ENCODE peak calls at places on chromosomes 3 and 15, in four cellular contexts. One of them, this sample, is unnamed.

GRCh38 chr3:72887723-72888545 is at the start of gene GXYLT2:
- DNase-seq in HepG2: peak; percentile 48
- DNase-seq in K562: peak; percentile 63
- DNase-seq in GM12878: no peak
- DNase-seq in this sample: peak; percentile 58

GRCh38 chr3:169668957-169669681 is 5.6 kb upstream of the MECOM start:
- DNase-seq in GM12878: no peak
- DNase-seq in HepG2: peak; percentile 29
- DNase-seq in K562: peak; percentile 47
- DNase-seq in this sample: peak; percentile 59

GRCh38 chr15:59157840-59158700 is 48.6 kb upstream of the LDHAL6B start:
- DNase-seq in K562: no peak
- DNase-seq in HepG2: no peak
- DNase-seq in GM12878: no peak
- DNase-seq in this sample: no peak

GRCh38 chr15:76012021-76012551 is at the start of gene NRG4:
- DNase-seq in K562: no peak
- DNase-seq in GM12878: no peak
- DNase-seq in HepG2: no peak
- DNase-seq in this sample: peak; percentile 37

GRCh38 chr3:52117537-52117936 is 36.7 kb downstream of the POC1A start:
- DNase-seq in HepG2: no peak
- DNase-seq in GM12878: no peak
- DNase-seq in K562: no peak
- DNase-seq in this sample: no peak

GRCh38 chr3:123658118-123658859 is 73.4 kb upstream of the HACD2 start:
- DNase-seq in K562: no peak
- DNase-seq in GM12878: no peak
- DNase-seq in HepG2: no peak
- DNase-seq in this sample: no peak

GRCh38 chr3:31546152-31546551 is 13.4 kb downstream of the STT3B start:
- DNase-seq in GM12878: no peak
- DNase-seq in HepG2: no peak
- DNase-seq in K562: no peak
- DNase-seq in this sample: no peak

GRCh38 chr3:15983232-15983631 is 185.5 kb upstream of the ANKRD28 start:
- DNase-seq in GM12878: no peak
- DNase-seq in HepG2: no peak
- DNase-seq in K562: no peak
- DNase-seq in this sample: no peak

GRCh38 chr3:144663456-144664063 is 691.9 kb downstream of the DIPK2A start:
- DNase-seq in GM12878: no peak
- DNase-seq in K562: no peak
- DNase-seq in HepG2: no peak
- DNase-seq in this sample: no peak

GRCh38 chr15:58241872-58242271 is 103.7 kb downstream of the AQP9 start:
- DNase-seq in GM12878: no peak
- DNase-seq in K562: no peak
- DNase-seq in HepG2: no peak
- DNase-seq in this sample: no peak

GRCh38 chr15:78615151-78615589 is 5.6 kb downstream of the CHRNA3 start:
- DNase-seq in GM12878: no peak
- DNase-seq in K562: no peak
- DNase-seq in HepG2: no peak
- DNase-seq in this sample: no peak

GRCh38 chr3:42119558-42120355 is 28.6 kb downstream of the TRAK1 start:
- DNase-seq in K562: no peak
- DNase-seq in GM12878: no peak
- DNase-seq in HepG2: no peak
- DNase-seq in this sample: no peak

GRCh38 chr15:55589297-55589696 is 1.2 kb upstream of the PYGO1 start:
- DNase-seq in HepG2: no peak
- DNase-seq in K562: no peak
- DNase-seq in GM12878: no peak
- DNase-seq in this sample: no peak

GRCh38 chr3:172680684-172681083 is 30.2 kb downstream of the NCEH1 start:
- DNase-seq in K562: no peak
- DNase-seq in HepG2: no peak
- DNase-seq in GM12878: no peak
- DNase-seq in this sample: no peak

GRCh38 chr3:180776433-180776832 is 97.1 kb upstream of the CCDC39 start:
- DNase-seq in GM12878: no peak
- DNase-seq in HepG2: no peak
- DNase-seq in K562: no peak
- DNase-seq in this sample: no peak

GRCh38 chr3:10074666-10075065 is 33.4 kb downstream of the FANCD2OS start:
- DNase-seq in HepG2: no peak
- DNase-seq in K562: no peak
- DNase-seq in GM12878: no peak
- DNase-seq in this sample: no peak

GRCh38 chr15:38563723-38564519 is 693 bp downstream of the RASGRP1 start:
- DNase-seq in GM12878: no peak
- DNase-seq in K562: peak; percentile 81
- DNase-seq in HepG2: no peak
- DNase-seq in this sample: peak; percentile 50

GRCh38 chr3:59766165-59766872 is 716.5 kb upstream of the CFAP20DC start:
- DNase-seq in HepG2: no peak
- DNase-seq in K562: no peak
- DNase-seq in GM12878: no peak
- DNase-seq in this sample: no peak

GRCh38 chr3:143551790-143552189 is 296.5 kb downstream of the SLC9A9 start:
- DNase-seq in GM12878: no peak
- DNase-seq in K562: no peak
- DNase-seq in HepG2: no peak
- DNase-seq in this sample: no peak

GRCh38 chr15:34109775-34110663 is 8.1 kb downstream of the PGBD4 start:
- DNase-seq in GM12878: no peak
- DNase-seq in HepG2: peak; percentile 45
- DNase-seq in K562: peak; percentile 35
- DNase-seq in this sample: peak; percentile 64

GRCh38 chr3:99901200-99901926 is 83.7 kb downstream of the CMSS1 start:
- DNase-seq in GM12878: peak; percentile 23
- DNase-seq in HepG2: peak; percentile 94
- DNase-seq in K562: no peak
- DNase-seq in this sample: peak; percentile 58

GRCh38 chr3:4823986-4824947 is 155.0 kb upstream of the BHLHE40 start:
- DNase-seq in K562: no peak
- DNase-seq in HepG2: no peak
- DNase-seq in GM12878: no peak
- DNase-seq in this sample: peak; percentile 48

GRCh38 chr15:60912984-60913697 is 316.0 kb downstream of the RORA start:
- DNase-seq in K562: no peak
- DNase-seq in GM12878: no peak
- DNase-seq in HepG2: no peak
- DNase-seq in this sample: no peak

GRCh38 chr15:85592148-85592547 is 202.6 kb downstream of the KLHL25 start:
- DNase-seq in GM12878: no peak
- DNase-seq in K562: no peak
- DNase-seq in HepG2: peak; percentile 27
- DNase-seq in this sample: no peak

GRCh38 chr15:45134046-45134445 is 4.3 kb downstream of the DUOX1 start:
- DNase-seq in GM12878: no peak
- DNase-seq in HepG2: no peak
- DNase-seq in K562: no peak
- DNase-seq in this sample: no peak

GRCh38 chr15:89621547-89621946 is 33.7 kb downstream of the KIF7 start:
- DNase-seq in K562: no peak
- DNase-seq in HepG2: no peak
- DNase-seq in GM12878: no peak
- DNase-seq in this sample: no peak

GRCh38 chr15:78056714-78057269 is 20.7 kb downstream of the TBC1D2B start:
- DNase-seq in K562: no peak
- DNase-seq in HepG2: no peak
- DNase-seq in GM12878: no peak
- DNase-seq in this sample: no peak

GRCh38 chr15:51368751-51369450 is 27.4 kb downstream of the GLDN start:
- DNase-seq in GM12878: no peak
- DNase-seq in K562: no peak
- DNase-seq in HepG2: peak; percentile 42
- DNase-seq in this sample: no peak

GRCh38 chr3:137695351-137695750 is 68.8 kb upstream of the SOX14 start:
- DNase-seq in K562: no peak
- DNase-seq in HepG2: no peak
- DNase-seq in GM12878: no peak
- DNase-seq in this sample: no peak

GRCh38 chr3:62151591-62151990 is 221.8 kb downstream of the FEZF2 start:
- DNase-seq in GM12878: no peak
- DNase-seq in HepG2: no peak
- DNase-seq in K562: no peak
- DNase-seq in this sample: no peak

GRCh38 chr3:120678331-120678845 is 3.7 kb downstream of the HGD start:
- DNase-seq in K562: no peak
- DNase-seq in HepG2: peak; percentile 96
- DNase-seq in GM12878: peak; percentile 35
- DNase-seq in this sample: peak; percentile 90

GRCh38 chr15:88243895-88244787 is 12.4 kb downstream of the NTRK3 start:
- DNase-seq in K562: peak; percentile 68
- DNase-seq in HepG2: peak; percentile 28
- DNase-seq in GM12878: no peak
- DNase-seq in this sample: peak; percentile 62
- TF ChIP-seq JUNB in K562: no peak
- TF ChIP-seq JUNB in HepG2: no peak
- TF ChIP-seq JUNB in GM12878: no peak
- TF ChIP-seq JUNB in this sample: no peak

GRCh38 chr15:65833501-65834220 is 35.6 kb upstream of the RAB11A start:
- DNase-seq in HepG2: peak; percentile 29
- DNase-seq in K562: no peak
- DNase-seq in GM12878: no peak
- DNase-seq in this sample: no peak

GRCh38 chr15:65834603-65835282 is 34.5 kb upstream of the RAB11A start:
- DNase-seq in K562: peak; percentile 41
- DNase-seq in GM12878: no peak
- DNase-seq in HepG2: no peak
- DNase-seq in this sample: no peak

GRCh38 chr15:65837301-65838283 is 31.7 kb upstream of the RAB11A start:
- DNase-seq in HepG2: no peak
- DNase-seq in GM12878: no peak
- DNase-seq in K562: no peak
- DNase-seq in this sample: no peak

GRCh38 chr15:65836665-65837064 is 32.6 kb upstream of the RAB11A start:
- DNase-seq in K562: no peak
- DNase-seq in HepG2: no peak
- DNase-seq in GM12878: no peak
- DNase-seq in this sample: no peak

DNA sequence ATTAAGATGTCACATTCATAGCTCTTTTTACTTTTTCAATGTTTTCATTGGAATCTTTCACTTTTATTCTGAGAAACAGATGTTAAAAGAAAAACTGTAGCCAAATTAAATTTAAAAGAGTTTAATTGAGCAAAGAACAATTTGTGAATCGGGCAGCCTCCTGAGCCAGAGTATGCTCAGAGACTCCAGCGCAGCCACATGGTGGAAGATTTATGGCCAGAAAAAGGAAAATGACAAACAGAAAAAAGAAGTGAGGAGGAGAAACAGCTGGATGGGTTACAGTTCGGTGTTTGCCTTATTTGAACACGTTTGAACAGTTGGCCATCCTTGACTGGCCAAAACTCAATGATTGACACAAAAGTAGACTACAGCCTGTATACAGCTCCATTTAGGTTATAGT is 33.8 kb upstream of the RAB11A start:
- DNase-seq in HepG2: no peak
- DNase-seq in GM12878: no peak
- DNase-seq in K562: no peak
- DNase-seq in this sample: no peak
- TF ChIP-seq CEBPB in HepG2: no peak
- TF ChIP-seq CEBPB in GM12878: no peak
- TF ChIP-seq CEBPB in K562: no peak
- TF ChIP-seq CEBPB in this sample: no peak

GRCh38 chr15:35293353-35294130 is 208.4 kb upstream of the NANOGP8 start:
- DNase-seq in GM12878: no peak
- DNase-seq in K562: peak; percentile 12
- DNase-seq in HepG2: peak; percentile 77
- DNase-seq in this sample: peak; percentile 82

GRCh38 chr15:35288580-35288979 is 203.5 kb upstream of the NANOGP8 start:
- DNase-seq in GM12878: no peak
- DNase-seq in HepG2: no peak
- DNase-seq in K562: no peak
- DNase-seq in this sample: no peak

GRCh38 chr15:35286721-35287120 is 201.6 kb upstream of the NANOGP8 start:
- DNase-seq in GM12878: no peak
- DNase-seq in HepG2: no peak
- DNase-seq in K562: no peak
- DNase-seq in this sample: no peak

GRCh38 chr15:35290301-35290721 is 205.2 kb upstream of the NANOGP8 start:
- DNase-seq in K562: no peak
- DNase-seq in GM12878: no peak
- DNase-seq in HepG2: no peak
- DNase-seq in this sample: no peak

DNA sequence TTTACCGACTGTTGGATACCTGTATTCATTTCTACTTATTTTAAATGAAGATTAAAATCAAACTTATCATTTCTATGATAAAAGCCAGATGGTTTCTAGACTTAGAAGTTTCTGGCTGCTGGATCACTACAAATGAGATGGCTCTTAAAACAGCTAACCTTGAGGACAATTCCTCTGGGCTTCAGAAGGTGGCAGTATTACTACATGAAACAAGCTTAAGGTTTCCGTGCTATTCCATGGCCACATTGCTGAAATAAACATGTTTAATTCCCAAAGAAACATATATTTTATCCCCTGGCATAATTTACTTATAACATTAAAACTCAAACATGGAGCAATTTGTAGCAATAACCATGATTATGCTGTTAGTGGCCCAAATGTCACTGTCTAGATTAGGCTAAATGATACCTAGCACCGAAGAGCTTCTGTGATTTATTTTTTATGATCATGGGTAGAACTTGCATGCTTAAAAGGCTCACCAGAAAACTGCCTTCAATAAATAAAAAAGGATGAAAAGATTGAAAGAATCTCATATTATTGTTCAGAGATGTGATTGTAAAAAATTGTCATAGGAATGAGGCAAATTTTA is 204.0 kb upstream of the NANOGP8 start:
- DNase-seq in HepG2: peak; percentile 44
- DNase-seq in K562: peak; percentile 20
- DNase-seq in GM12878: no peak
- DNase-seq in this sample: peak; percentile 72
- TF ChIP-seq JUNB in HepG2: no peak
- TF ChIP-seq JUNB in K562: no peak
- TF ChIP-seq JUNB in GM12878: no peak
- TF ChIP-seq JUNB in this sample: no peak

GRCh38 chr3:152071924-152072323 is 196.8 kb upstream of the MBNL1 start:
- DNase-seq in HepG2: peak; percentile 19
- DNase-seq in GM12878: no peak
- DNase-seq in K562: no peak
- DNase-seq in this sample: no peak
- TF ChIP-seq CEBPB in HepG2: no peak
- TF ChIP-seq CEBPB in GM12878: no peak
- TF ChIP-seq CEBPB in K562: peak; percentile 89
- TF ChIP-seq CEBPB in this sample: no peak

This sample was measured in A549.